ENCODE peak calls at places on chromosomes 3 and 15, in six cellular contexts. B is lower leg skin, P is H1, O is HCT116, R is stomach, A is uterus. D is an unnamed sample.
A peak's percentile ranks its signal among the peaks of the same experiment; 100 is the strongest.

GRCh38 chr15:63596666-63597032 is 538 bp upstream of the FBXL22 start:
- DNase-seq in B (no peak), A (no peak), P (no peak), O (no peak), R (no peak), D (no peak)

GRCh38 chr3:43465109-43465508 is 156.7 kb downstream of the ANO10 start:
- DNase-seq in O (no peak), R (no peak), P (no peak), A (no peak), B (no peak), D (no peak)

GRCh38 chr3:179590669-179591068 is 13.8 kb downstream of the MRPL47 start:
- DNase-seq in B (no peak), A (no peak), P (no peak), O (no peak), R (no peak), D (no peak)

GRCh38 chr15:85749261-85750151 is 45.2 kb downstream of the KLHL25 start:
- DNase-seq in A (peak; percentile 59), B (no peak), R (peak; percentile 27), O (no peak), P (peak; percentile 48), D (no peak)

GRCh38 chr15:38530113-38530512 is 34.5 kb downstream of the RASGRP1 start:
- DNase-seq in P (no peak), A (no peak), R (no peak), O (no peak), B (no peak), D (no peak)

GRCh38 chr3:126184465-126185000 is 4.1 kb upstream of the ALDH1L1 start:
- DNase-seq in P (no peak), O (no peak), B (no peak), R (no peak), A (no peak), D (no peak)

GRCh38 chr15:66701422-66702034 is 508 bp upstream of the SMAD6 start:
- DNase-seq in O (peak; percentile 27), A (no peak), R (peak; percentile 33), B (peak; percentile 40), P (peak; percentile 83), D (no peak)

GRCh38 chr15:101088788-101089578 is 162.9 kb downstream of the CHSY1 start:
- DNase-seq in O (peak; percentile 26), R (peak; percentile 84), P (peak; percentile 98), B (peak; percentile 42), A (peak; percentile 55), D (no peak)

GRCh38 chr3:43884581-43884980 is 193.8 kb downstream of the ABHD5 start:
- DNase-seq in P (no peak), B (no peak), R (no peak), A (no peak), O (no peak), D (no peak)

GRCh38 chr3:154931484-154931883 is 148.6 kb upstream of the MME start:
- DNase-seq in A (no peak), P (no peak), O (no peak), R (no peak), B (no peak), D (no peak)

GRCh38 chr3:16828815-16829214 is 55.9 kb upstream of the PLCL2 start:
- DNase-seq in B (no peak), P (peak; percentile 61), R (peak; percentile 50), A (no peak), O (peak; percentile 55), D (no peak)

GRCh38 chr15:99442268-99442897 is 123.4 kb upstream of the MEF2A start:
- DNase-seq in A (peak; percentile 75), R (peak; percentile 71), O (peak; percentile 35), P (no peak), B (peak; percentile 76), D (no peak)

GRCh38 chr3:194246709-194247349 is 104.3 kb downstream of the CPN2 start:
- DNase-seq in A (no peak), R (no peak), B (no peak), P (no peak), O (no peak), D (no peak)

GRCh38 chr15:27017168-27017809 is 46.3 kb downstream of the GABRG3 start:
- DNase-seq in A (no peak), R (peak; percentile 68), P (peak; percentile 94), O (no peak), B (peak; percentile 19), D (no peak)

GRCh38 chr3:140223631-140224030 is 288.6 kb downstream of the CLSTN2 start:
- DNase-seq in O (no peak), A (no peak), R (no peak), P (no peak), B (no peak), D (no peak)

GRCh38 chr15:80484312-80484981 is 80.3 kb downstream of the ARNT2 start:
- DNase-seq in P (no peak), A (no peak), R (no peak), B (no peak), O (no peak), D (no peak)

GRCh38 chr3:126340081-126340511 is 17.1 kb downstream of the KLF15 start:
- DNase-seq in R (peak; percentile 41), P (peak; percentile 31), A (peak; percentile 11), O (no peak), B (no peak), D (no peak)

GRCh38 chr3:40518848-40519247 is 5.9 kb upstream of the ZNF621 start:
- DNase-seq in P (no peak), O (no peak), B (no peak), R (no peak), A (no peak), D (no peak)

GRCh38 chr3:114624676-114625181 is 330.9 kb downstream of the TIGIT start:
- DNase-seq in R (peak; percentile 65), B (peak; percentile 92), A (peak; percentile 96), O (peak; percentile 87), P (no peak), D (no peak)

GRCh38 chr3:125398952-125399351 is 23.8 kb upstream of the ZNF148 start:
- DNase-seq in A (no peak), R (no peak), O (no peak), B (no peak), P (no peak), D (no peak)

GRCh38 chr3:189233225-189233858 is 61.6 kb downstream of the TPRG1 start:
- DNase-seq in A (peak; percentile 46), B (peak; percentile 63), R (peak; percentile 47), O (peak; percentile 70), P (peak; percentile 52), D (no peak)

GRCh38 chr15:77037475-77038209 is 33.3 kb downstream of the TSPAN3 start:
- DNase-seq in B (no peak), A (no peak), P (no peak), O (no peak), R (peak; percentile 23), D (no peak)

GRCh38 chr3:191430103-191430502 is 30.9 kb upstream of the PYDC2 start:
- DNase-seq in A (no peak), P (no peak), B (no peak), R (no peak), O (no peak), D (no peak)

GRCh38 chr15:70160267-70160666 is 62.5 kb upstream of the TLE3 start:
- DNase-seq in B (no peak), P (no peak), A (no peak), R (peak; percentile 42), O (no peak), D (no peak)

GRCh38 chr3:145903472-145904013 is 257.4 kb downstream of the PLOD2 start:
- DNase-seq in O (no peak), P (no peak), A (no peak), R (no peak), B (no peak), D (no peak)

GRCh38 chr3:67349551-67350174 is 304.7 kb downstream of the SUCLG2 start:
- DNase-seq in B (no peak), R (no peak), O (no peak), P (no peak), A (no peak), D (no peak)

GRCh38 chr3:2180661-2181060 is 82.0 kb downstream of the CNTN4 start:
- DNase-seq in R (no peak), B (no peak), P (no peak), O (no peak), A (no peak), D (no peak)

GRCh38 chr3:111850481-111850880 is 8.6 kb upstream of the PHLDB2 start:
- DNase-seq in A (no peak), O (no peak), R (no peak), P (no peak), B (no peak), D (no peak)

GRCh38 chr3:111848778-111849177 is 10.3 kb upstream of the PHLDB2 start:
- DNase-seq in O (no peak), R (no peak), B (no peak), A (no peak), P (no peak), D (no peak)

GRCh38 chr3:111848246-111848645 is 10.8 kb upstream of the PHLDB2 start:
- DNase-seq in R (no peak), B (no peak), A (no peak), O (peak; percentile 85), P (no peak), D (no peak)

GRCh38 chr3:111846717-111847116 is 12.3 kb upstream of the PHLDB2 start:
- DNase-seq in A (no peak), B (no peak), P (no peak), O (no peak), R (no peak), D (no peak)

GRCh38 chr3:111845996-111846395 is 13.1 kb upstream of the PHLDB2 start:
- DNase-seq in O (no peak), P (no peak), R (no peak), A (no peak), B (no peak), D (no peak)
- TF ChIP-seq CTCF in O (no peak), P (no peak), R (no peak), A (no peak), B (no peak), D (no peak)

DNA sequence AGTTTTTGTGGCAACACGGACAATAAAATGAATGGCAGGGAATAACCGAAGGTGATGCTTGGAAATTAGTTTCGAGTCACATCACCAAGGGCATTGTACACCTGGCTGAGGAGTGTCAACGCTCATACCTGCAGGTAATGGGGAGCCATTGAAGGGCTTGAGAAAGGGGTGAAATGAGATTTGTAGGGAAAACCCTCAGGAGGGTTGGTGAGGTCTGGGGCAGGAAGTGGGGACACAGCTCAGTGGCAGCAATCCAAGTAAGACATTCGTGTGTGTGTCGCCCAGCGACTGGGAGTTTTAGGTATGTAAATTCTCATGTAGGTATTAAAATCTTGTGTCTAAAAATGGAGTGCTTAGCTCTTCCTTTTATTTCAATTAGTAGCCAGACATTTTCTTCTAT is 14.3 kb downstream of the PARP14 start:
- DNase-seq in A (no peak), P (no peak), R (no peak), O (no peak), B (no peak), D (no peak)
- TF ChIP-seq POLR2A in A (no peak), P (no peak), R (no peak), O (no peak), B (no peak), D (no peak)

DNA sequence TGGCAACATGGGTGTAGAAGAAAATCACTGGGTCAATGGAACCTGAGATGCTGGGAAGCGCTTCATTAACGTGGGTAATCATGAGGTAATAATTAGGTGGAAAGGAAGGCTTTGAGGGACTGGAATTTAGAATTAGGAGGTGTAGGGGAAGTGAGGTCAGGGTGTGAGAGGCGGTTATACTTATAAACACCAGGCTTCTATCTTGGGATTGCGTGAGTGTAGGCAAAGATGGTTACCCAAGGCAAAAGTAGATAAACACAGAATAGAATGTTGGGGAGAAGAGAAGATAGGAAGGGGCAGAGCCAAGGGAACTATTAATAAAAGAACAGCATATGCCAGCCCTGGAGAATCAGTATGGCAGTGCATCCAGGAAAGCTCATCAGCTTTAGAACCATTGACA is 3.3 kb upstream of the AQP9 start:
- DNase-seq in B (no peak), R (no peak), O (no peak), P (no peak), A (no peak), D (no peak)
- H3K4me3 ChIP-seq in B (no peak overlapping the region), R (no peak overlapping the region), O (no peak overlapping the region), P (no peak overlapping the region), A (no peak overlapping the region), D (no peak overlapping the region)

GRCh38 chr3:151135548-151136337 is 50.3 kb downstream of the MED12L start:
- DNase-seq in P (no peak), O (no peak), B (no peak), R (peak; percentile 66), A (no peak), D (no peak)
- TF ChIP-seq CTCF in P (no peak), O (no peak), B (no peak), R (no peak), A (no peak), D (no peak)